ENCODE peak calls at places on chromosome 22, in seven cellular contexts. H is cardiac muscle cell; Y is brain microvascular endothelial cell; L is activated gamma-delta T cell treated with anti-CD3 and anti-CD28 coated beads, Interleukin-2, amount 50 U/mL, for 16 hours; M is astrocyte of the hippocampus; K is CD4-positive, alpha-beta T cell; X is HepG2. D is an unnamed sample.

GRCh38 chr22:33357894-33358440 is 299.8 kb upstream of the SYN3 start:
- DNase-seq in H (no peak), Y (no peak), L (no peak), M (no peak), K (no peak), X (no peak), D (no peak)

GRCh38 chr22:21044931-21045584 is 688 bp upstream of the LRRC74B start:
- DNase-seq in H (no peak), Y (peak; percentile 93), L (no peak), M (peak; percentile 69), K (no peak), X (no peak), D (no peak)

GRCh38 chr22:31872209-31872608 is 72.1 kb upstream of the YWHAH start:
- DNase-seq in H (no peak), Y (no peak), L (no peak), M (no peak), K (no peak), X (peak; percentile 33), D (no peak)

GRCh38 chr22:31509041-31509440 is 12.7 kb downstream of the SFI1 start:
- DNase-seq in H (no peak), Y (no peak), L (no peak), M (no peak), K (no peak), X (no peak), D (no peak)

GRCh38 chr22:49192180-49192856 is 635.4 kb downstream of the BRD1 start:
- DNase-seq in H (no peak), Y (no peak), L (no peak), M (no peak), K (no peak), X (no peak), D (no peak)

GRCh38 chr22:46626911-46627805 is 7.0 kb downstream of the GRAMD4 start:
- DNase-seq in H (no peak), Y (no peak), L (no peak), M (no peak), K (no peak), X (no peak), D (no peak)

GRCh38 chr22:21952586-21953571 is at the start of gene PPM1F:
- DNase-seq in H (peak; percentile 92), Y (peak; percentile 48), L (peak; percentile 85), M (peak; percentile 94), K (peak; percentile 86), X (peak; percentile 57), D (peak; percentile 84)

GRCh38 chr22:40009953-40010751 is 15.4 kb downstream of the FAM83F start:
- DNase-seq in H (no peak), Y (no peak), L (no peak), M (no peak), K (peak; percentile 24), X (no peak), D (no peak)

GRCh38 chr22:50276143-50276542 is 6.0 kb upstream of the MAPK11 start:
- DNase-seq in H (peak; percentile 29), Y (no peak), L (no peak), M (peak; percentile 78), K (no peak), X (peak; percentile 16), D (no peak)

GRCh38 chr22:39150848-39151215 is 1.6 kb downstream of the CBX7 start:
- DNase-seq in H (no peak), Y (no peak), L (no peak), M (no peak), K (no peak), X (no peak), D (no peak)